ENCODE peak calls at places on chromosomes 1 and 21, in eight cellular contexts. P, K, D, T, C, E, N and U are unnamed samples.

GRCh38 chr1:241611063-241611462 is 29.1 kb downstream of the CHML start:
- DNase-seq in P (no peak), K (no peak), D (no peak), T (peak), C (peak), E (no peak), N (no peak), U (peak)

GRCh38 chr1:64532646-64533045 is 62.7 kb downstream of the CACHD1 start:
- DNase-seq in P (no peak), K (no peak), D (no peak), T (no peak), C (no peak), E (no peak), N (no peak), U (no peak)

GRCh38 chr1:20574686-20575543 is 14.0 kb upstream of the CDA start:
- DNase-seq in P (peak), K (peak), D (no peak), T (peak), C (peak), E (peak), N (peak), U (no peak)

GRCh38 chr1:109928591-109929111 is 18.0 kb downstream of the CSF1 start:
- DNase-seq in P (peak), K (no peak), D (no peak), T (no peak), C (peak), E (peak), N (no peak), U (no peak)

GRCh38 chr1:67650061-67650460 is 34.9 kb upstream of the GADD45A start:
- DNase-seq in P (no peak), K (no peak), D (no peak), T (no peak), C (peak), E (no peak), N (no peak), U (no peak)

GRCh38 chr1:93758842-93759515 is 77.3 kb upstream of the BCAR3 start:
- DNase-seq in P (no peak), K (no peak), D (no peak), T (no peak), C (peak), E (peak), N (peak), U (no peak)

GRCh38 chr1:18927082-18927653 is 24.8 kb upstream of the ALDH4A1 start:
- DNase-seq in P (no peak), K (no peak), D (no peak), T (peak), C (no peak), E (no peak), N (no peak), U (no peak)

GRCh38 chr1:157691285-157691920 is 9.2 kb downstream of the FCRL3 start:
- DNase-seq in P (no peak), K (no peak), D (peak), T (peak), C (peak), E (no peak), N (no peak), U (no peak)

GRCh38 chr1:69595486-69595885 is 27.8 kb downstream of the LRRC7 start:
- DNase-seq in P (no peak), K (no peak), D (no peak), T (no peak), C (no peak), E (no peak), N (no peak), U (no peak)

GRCh38 chr1:236122176-236122575 is 20.2 kb upstream of the GPR137B start:
- DNase-seq in P (no peak), K (no peak), D (no peak), T (no peak), C (no peak), E (no peak), N (no peak), U (no peak)

GRCh38 chr1:4944911-4945310 is 290.5 kb downstream of the AJAP1 start:
- DNase-seq in P (no peak), K (no peak), D (no peak), T (no peak), C (no peak), E (no peak), N (no peak), U (no peak)

GRCh38 chr1:16180291-16180824 is 24.5 kb upstream of the EPHA2 start:
- DNase-seq in P (no peak), K (no peak), D (no peak), T (no peak), C (peak), E (no peak), N (peak), U (no peak)

GRCh38 chr21:39688010-39688409 is 57.0 kb upstream of the IGSF5 start:
- DNase-seq in P (no peak), K (no peak), D (no peak), T (no peak), C (no peak), E (no peak), N (no peak), U (no peak)

GRCh38 chr1:147821883-147822282 is 61.5 kb upstream of the GJA5 start:
- DNase-seq in P (no peak), K (no peak), D (no peak), T (no peak), C (no peak), E (peak), N (no peak), U (no peak)

GRCh38 chr1:228007801-228008341 is 1.1 kb downstream of the WNT3A start:
- DNase-seq in P (no peak), K (no peak), D (no peak), T (no peak), C (no peak), E (no peak), N (no peak), U (no peak)

GRCh38 chr1:157154940-157155514 is 16.8 kb upstream of the ETV3 start:
- DNase-seq in P (peak), K (no peak), D (no peak), T (no peak), C (peak), E (peak), N (peak), U (no peak)

GRCh38 chr1:4120557-4121292 is 220.7 kb upstream of the C1orf174 start:
- DNase-seq in P (no peak), K (no peak), D (no peak), T (no peak), C (no peak), E (no peak), N (no peak), U (no peak)

GRCh38 chr21:35050348-35051286 is 1.5 kb upstream of the RUNX1 start:
- DNase-seq in P (no peak), K (no peak), D (no peak), T (peak), C (peak), E (no peak), N (no peak), U (no peak)

GRCh38 chr1:3651011-3651938 is 1.0 kb upstream of the TP73 start:
- DNase-seq in P (no peak), K (no peak), D (no peak), T (no peak), C (no peak), E (no peak), N (no peak), U (no peak)

GRCh38 chr1:187787696-187788095 is 958.9 kb downstream of the PLA2G4A start:
- DNase-seq in P (no peak), K (no peak), D (no peak), T (no peak), C (no peak), E (no peak), N (no peak), U (no peak)

GRCh38 chr1:237124856-237125462 is 83.0 kb downstream of the RYR2 start:
- DNase-seq in P (no peak), K (no peak), D (no peak), T (peak), C (no peak), E (no peak), N (no peak), U (no peak)

GRCh38 chr1:212618466-212619210 is 10.1 kb downstream of the ATF3 start:
- DNase-seq in P (no peak), K (no peak), D (no peak), T (no peak), C (peak), E (no peak), N (no peak), U (no peak)

GRCh38 chr21:37183749-37184148 is 83.4 kb downstream of the VPS26C start:
- DNase-seq in P (no peak), K (no peak), D (no peak), T (no peak), C (no peak), E (no peak), N (no peak), U (no peak)
- H3K27ac ChIP-seq in P (no peak), K (no peak), D (no peak), T (no peak), C (no peak), E (no peak), N (no peak), U (no peak)

GRCh38 chr1:32186491-32186890 is 7.0 kb downstream of the TXLNA start:
- DNase-seq in P (no peak), K (no peak), D (no peak), T (no peak), C (no peak), E (no peak), N (no peak), U (no peak)
- H3K27ac ChIP-seq in P (no peak), K (no peak), D (no peak), T (peak), C (no peak), E (no peak), N (no peak), U (peak)

GRCh38 chr1:206557636-206558473 is 50.5 kb downstream of the RASSF5 start:
- DNase-seq in P (no peak), K (no peak), D (no peak), T (peak), C (no peak), E (no peak), N (peak), U (no peak)
- H3K27ac ChIP-seq in P (peak), K (no peak), D (no peak), T (peak), C (no peak), E (peak), N (peak), U (no peak)

GRCh38 chr1:153880962-153881361 is 41.8 kb downstream of the GATAD2B start:
- DNase-seq in P (peak), K (peak), D (no peak), T (no peak), C (peak), E (peak), N (peak), U (peak)

GRCh38 chr1:153881764-153882163 is 41.0 kb downstream of the GATAD2B start:
- DNase-seq in P (no peak), K (no peak), D (no peak), T (no peak), C (peak), E (no peak), N (no peak), U (no peak)

GRCh38 chr1:153880024-153880423 is 42.7 kb downstream of the GATAD2B start:
- DNase-seq in P (no peak), K (no peak), D (no peak), T (no peak), C (no peak), E (no peak), N (no peak), U (no peak)

GRCh38 chr1:153883223-153883622 is 39.5 kb downstream of the GATAD2B start:
- DNase-seq in P (no peak), K (no peak), D (no peak), T (no peak), C (no peak), E (no peak), N (no peak), U (no peak)

DNA sequence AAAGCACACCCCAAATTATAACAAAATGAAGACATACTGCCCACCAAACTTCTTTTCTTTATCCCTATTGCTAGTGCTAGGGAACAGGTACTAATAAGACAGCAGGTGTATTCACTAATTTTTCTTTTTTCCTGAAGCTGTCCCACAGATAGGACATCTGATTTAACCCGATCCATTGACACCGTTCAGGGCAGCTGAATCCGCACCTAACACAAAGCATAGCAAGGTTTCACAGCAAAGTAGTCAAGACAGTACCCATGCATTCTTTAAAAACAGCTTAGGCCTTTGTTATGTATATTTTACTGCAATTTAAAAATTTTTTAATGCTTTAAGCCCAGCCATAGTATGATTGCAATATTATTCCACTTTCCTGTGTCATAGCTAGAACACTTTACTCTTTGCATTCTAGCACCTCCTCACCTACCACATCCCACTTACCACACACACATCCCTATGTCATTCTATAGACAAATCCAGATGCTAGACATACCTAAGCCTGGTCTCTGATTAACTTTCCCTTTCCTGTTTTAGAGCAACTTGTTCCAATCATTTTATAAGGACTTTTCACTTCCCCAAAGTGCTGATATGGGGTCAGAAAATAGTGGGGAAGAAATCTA is 40.4 kb downstream of the GATAD2B start:
- DNase-seq in P (no peak), K (no peak), D (no peak), T (no peak), C (peak), E (no peak), N (no peak), U (no peak)
- H3K27ac ChIP-seq in P (no peak), K (no peak), D (no peak), T (no peak), C (peak), E (no peak), N (no peak), U (no peak)

DNA sequence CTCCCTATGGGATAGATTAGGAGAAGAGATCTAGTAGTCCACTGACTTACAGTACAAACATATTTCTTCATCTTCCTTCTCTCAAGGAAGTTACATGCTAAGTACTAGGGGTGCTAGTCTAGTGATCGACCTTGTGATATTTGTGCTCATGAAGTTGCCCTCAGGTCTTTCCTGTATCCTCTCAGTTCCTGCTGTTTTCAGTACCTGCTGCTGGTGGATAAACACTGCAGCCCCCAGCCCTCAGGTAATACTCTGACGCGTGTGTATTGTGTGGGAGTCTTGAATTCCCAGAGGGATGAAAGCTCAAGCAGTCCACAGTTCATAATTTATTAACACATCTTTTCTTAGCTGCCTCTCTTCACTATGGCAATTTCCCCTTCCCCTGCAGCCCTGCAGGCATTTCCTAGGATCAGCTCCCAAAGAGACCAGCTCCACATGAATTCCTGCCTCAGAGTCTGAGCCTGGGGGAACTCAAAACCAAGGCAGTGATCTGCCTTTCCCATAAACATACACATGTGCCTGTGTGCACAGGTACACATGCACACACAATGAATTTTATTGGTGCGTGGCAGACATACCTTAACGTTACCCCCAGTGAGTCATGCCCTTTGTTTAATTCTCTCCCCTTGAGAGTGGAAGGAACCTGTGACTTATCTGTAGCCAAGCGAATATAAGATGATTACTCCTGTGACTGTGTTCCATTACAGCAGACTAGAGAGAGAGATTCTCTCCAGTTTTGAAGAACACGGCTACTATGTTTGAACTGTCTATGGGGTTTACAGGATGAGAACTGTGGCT is 14.0 kb upstream of the HMGCS2 start:
- DNase-seq in P (no peak), K (no peak), D (no peak), T (no peak), C (no peak), E (no peak), N (no peak), U (peak)
- H3K27ac ChIP-seq in P (no peak), K (no peak), D (no peak), T (no peak), C (no peak), E (no peak), N (no peak), U (peak)